ENCODE peak calls at places on chromosome 11, in eight cellular contexts. One of them, this sample, is unnamed.

GRCh38 chr11:66467034-66467659 is 442 bp downstream of the PELI3 start:
- DNase-seq in fibroblast of lung: peak
- DNase-seq in PC-3: peak
- DNase-seq in PC-9: peak
- DNase-seq in hepatocyte: peak
- DNase-seq in MM.1S: peak
- DNase-seq in neural progenitor cell: peak
- DNase-seq in DND-41: no peak
- DNase-seq in this sample: peak

GRCh38 chr11:94776351-94777321 is 8.5 kb downstream of the AMOTL1 start:
- DNase-seq in MM.1S: peak
- DNase-seq in DND-41: no peak
- DNase-seq in PC-9: peak
- DNase-seq in hepatocyte: no peak
- DNase-seq in PC-3: peak
- DNase-seq in neural progenitor cell: peak
- DNase-seq in fibroblast of lung: peak
- DNase-seq in this sample: no peak

GRCh38 chr11:75436806-75437205 is 3.8 kb upstream of the KLHL35 start:
- DNase-seq in MM.1S: no peak
- DNase-seq in DND-41: no peak
- DNase-seq in fibroblast of lung: no peak
- DNase-seq in hepatocyte: no peak
- DNase-seq in PC-9: no peak
- DNase-seq in neural progenitor cell: no peak
- DNase-seq in PC-3: no peak
- DNase-seq in this sample: no peak

GRCh38 chr11:88363566-88364169 is 26.1 kb upstream of the CTSC start:
- DNase-seq in fibroblast of lung: peak
- DNase-seq in DND-41: no peak
- DNase-seq in MM.1S: no peak
- DNase-seq in PC-3: peak
- DNase-seq in PC-9: peak
- DNase-seq in hepatocyte: no peak
- DNase-seq in neural progenitor cell: no peak
- DNase-seq in this sample: no peak

GRCh38 chr11:130653838-130654601 is 205.6 kb downstream of the ADAMTS15 start:
- DNase-seq in PC-9: peak
- DNase-seq in MM.1S: no peak
- DNase-seq in neural progenitor cell: no peak
- DNase-seq in DND-41: no peak
- DNase-seq in hepatocyte: no peak
- DNase-seq in fibroblast of lung: peak
- DNase-seq in PC-3: peak
- DNase-seq in this sample: peak

GRCh38 chr11:68406318-68407313 is 53.9 kb upstream of the PPP6R3 start:
- DNase-seq in MM.1S: no peak
- DNase-seq in PC-3: no peak
- DNase-seq in PC-9: no peak
- DNase-seq in fibroblast of lung: no peak
- DNase-seq in DND-41: no peak
- DNase-seq in hepatocyte: peak
- DNase-seq in neural progenitor cell: no peak
- DNase-seq in this sample: no peak

GRCh38 chr11:121886956-121887355 is 229.1 kb downstream of the BLID start:
- DNase-seq in DND-41: no peak
- DNase-seq in fibroblast of lung: no peak
- DNase-seq in MM.1S: no peak
- DNase-seq in PC-3: no peak
- DNase-seq in hepatocyte: no peak
- DNase-seq in PC-9: no peak
- DNase-seq in neural progenitor cell: no peak
- DNase-seq in this sample: no peak

GRCh38 chr11:122367809-122368231 is 251.8 kb upstream of the BLID start:
- DNase-seq in fibroblast of lung: peak
- DNase-seq in MM.1S: no peak
- DNase-seq in PC-9: no peak
- DNase-seq in neural progenitor cell: peak
- DNase-seq in PC-3: no peak
- DNase-seq in DND-41: no peak
- DNase-seq in hepatocyte: peak
- DNase-seq in this sample: no peak

GRCh38 chr11:8717876-8718753 is 35.5 kb downstream of the RPL27A start:
- DNase-seq in DND-41: no peak
- DNase-seq in neural progenitor cell: no peak
- DNase-seq in MM.1S: no peak
- DNase-seq in fibroblast of lung: peak
- DNase-seq in PC-9: peak
- DNase-seq in hepatocyte: peak
- DNase-seq in PC-3: peak
- DNase-seq in this sample: no peak

GRCh38 chr11:103586756-103587155 is 449.7 kb upstream of the DDI1 start:
- DNase-seq in fibroblast of lung: peak
- DNase-seq in MM.1S: no peak
- DNase-seq in PC-9: peak
- DNase-seq in neural progenitor cell: no peak
- DNase-seq in hepatocyte: no peak
- DNase-seq in DND-41: no peak
- DNase-seq in PC-3: peak
- DNase-seq in this sample: no peak

GRCh38 chr11:110908401-110909106 is 196.3 kb upstream of the ARHGAP20 start:
- DNase-seq in hepatocyte: peak
- DNase-seq in DND-41: peak
- DNase-seq in MM.1S: no peak
- DNase-seq in PC-9: no peak
- DNase-seq in PC-3: peak
- DNase-seq in fibroblast of lung: peak
- DNase-seq in neural progenitor cell: no peak
- DNase-seq in this sample: no peak

GRCh38 chr11:102614485-102614884 is 10.6 kb downstream of the MMP20 start:
- DNase-seq in neural progenitor cell: no peak
- DNase-seq in PC-3: peak
- DNase-seq in hepatocyte: no peak
- DNase-seq in PC-9: no peak
- DNase-seq in fibroblast of lung: no peak
- DNase-seq in DND-41: no peak
- DNase-seq in MM.1S: no peak
- DNase-seq in this sample: peak

GRCh38 chr11:109853156-109853776 is 239.9 kb upstream of the ZC3H12C start:
- DNase-seq in fibroblast of lung: peak
- DNase-seq in MM.1S: peak
- DNase-seq in hepatocyte: peak
- DNase-seq in PC-9: peak
- DNase-seq in PC-3: peak
- DNase-seq in DND-41: no peak
- DNase-seq in neural progenitor cell: peak
- DNase-seq in this sample: peak

GRCh38 chr11:130918081-130918480 is 1.8 kb upstream of the SNX19 start:
- DNase-seq in MM.1S: no peak
- DNase-seq in fibroblast of lung: no peak
- DNase-seq in PC-3: no peak
- DNase-seq in PC-9: no peak
- DNase-seq in neural progenitor cell: no peak
- DNase-seq in hepatocyte: no peak
- DNase-seq in DND-41: no peak
- DNase-seq in this sample: no peak

GRCh38 chr11:116879789-116880402 is 42.5 kb upstream of the APOA1 start:
- DNase-seq in PC-3: peak
- DNase-seq in PC-9: peak
- DNase-seq in fibroblast of lung: peak
- DNase-seq in hepatocyte: peak
- DNase-seq in DND-41: peak
- DNase-seq in neural progenitor cell: peak
- DNase-seq in MM.1S: peak
- DNase-seq in this sample: peak

GRCh38 chr11:24155792-24156191 is 341.1 kb upstream of the LUZP2 start:
- DNase-seq in hepatocyte: no peak
- DNase-seq in PC-9: no peak
- DNase-seq in DND-41: no peak
- DNase-seq in PC-3: no peak
- DNase-seq in neural progenitor cell: peak
- DNase-seq in fibroblast of lung: no peak
- DNase-seq in MM.1S: no peak
- DNase-seq in this sample: peak

GRCh38 chr11:118289411-118289810 is 15.1 kb upstream of the CD3E start:
- DNase-seq in PC-9: no peak
- DNase-seq in fibroblast of lung: no peak
- DNase-seq in DND-41: no peak
- DNase-seq in hepatocyte: no peak
- DNase-seq in neural progenitor cell: no peak
- DNase-seq in MM.1S: no peak
- DNase-seq in PC-3: no peak
- DNase-seq in this sample: no peak

GRCh38 chr11:131944709-131945108 is 574.3 kb downstream of the NTM start:
- DNase-seq in DND-41: no peak
- DNase-seq in hepatocyte: no peak
- DNase-seq in PC-9: no peak
- DNase-seq in PC-3: no peak
- DNase-seq in neural progenitor cell: no peak
- DNase-seq in MM.1S: no peak
- DNase-seq in fibroblast of lung: no peak
- DNase-seq in this sample: no peak

GRCh38 chr11:46278387-46279173 is 1.1 kb downstream of the CREB3L1 start:
- DNase-seq in PC-3: no peak
- DNase-seq in hepatocyte: peak
- DNase-seq in fibroblast of lung: peak
- DNase-seq in neural progenitor cell: peak
- DNase-seq in PC-9: no peak
- DNase-seq in MM.1S: no peak
- DNase-seq in DND-41: no peak
- DNase-seq in this sample: peak

GRCh38 chr11:9158898-9159391 is 67.5 kb upstream of the SCUBE2 start:
- DNase-seq in fibroblast of lung: peak
- DNase-seq in MM.1S: no peak
- DNase-seq in neural progenitor cell: no peak
- DNase-seq in PC-9: no peak
- DNase-seq in PC-3: peak
- DNase-seq in hepatocyte: no peak
- DNase-seq in DND-41: no peak
- DNase-seq in this sample: no peak

DNA sequence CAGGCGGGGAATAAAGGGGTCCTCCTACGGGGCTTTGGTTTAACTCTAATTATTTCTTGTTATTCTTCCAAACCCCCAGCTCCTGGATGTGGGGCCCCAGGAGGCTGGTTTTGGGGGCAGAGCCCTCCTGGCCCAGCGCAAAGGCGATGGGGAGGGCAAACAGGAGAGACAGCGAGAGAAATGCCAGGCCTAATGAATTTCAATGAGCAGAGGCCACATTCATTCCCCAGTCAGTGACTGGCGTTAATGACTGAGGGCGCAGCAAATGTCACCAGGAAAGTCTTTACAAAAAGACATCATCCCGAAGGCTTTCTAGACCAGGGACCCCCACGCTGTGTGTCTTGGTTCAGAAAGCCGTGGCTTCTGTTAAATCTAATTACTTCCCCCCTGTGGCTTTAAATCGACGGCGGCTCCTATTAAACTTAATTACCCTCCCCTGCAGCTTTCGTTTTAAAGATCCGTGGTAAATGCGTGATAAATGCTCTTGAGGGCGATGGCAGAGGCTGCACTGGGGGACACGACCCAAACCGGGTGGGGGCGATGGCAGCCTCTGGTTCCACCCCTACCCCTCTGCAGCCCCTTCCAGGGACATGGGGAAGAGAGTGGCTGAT is 1.5 kb upstream of the FGF19 start:
- DNase-seq in fibroblast of lung: no peak
- DNase-seq in MM.1S: no peak
- DNase-seq in PC-9: no peak
- DNase-seq in hepatocyte: no peak
- DNase-seq in PC-3: no peak
- DNase-seq in neural progenitor cell: peak
- DNase-seq in DND-41: no peak
- DNase-seq in this sample: no peak
- TF ChIP-seq EZH2 in fibroblast of lung: no peak
- TF ChIP-seq EZH2 in MM.1S: no peak
- TF ChIP-seq EZH2 in PC-9: no peak
- TF ChIP-seq EZH2 in hepatocyte: no peak
- TF ChIP-seq EZH2 in PC-3: no peak
- TF ChIP-seq EZH2 in neural progenitor cell: no peak
- TF ChIP-seq EZH2 in DND-41: no peak
- TF ChIP-seq EZH2 in this sample: no peak

GRCh38 chr11:61696602-61697001 is 16.4 kb downstream of the DAGLA start:
- DNase-seq in PC-3: no peak
- DNase-seq in neural progenitor cell: no peak
- DNase-seq in fibroblast of lung: no peak
- DNase-seq in hepatocyte: no peak
- DNase-seq in MM.1S: no peak
- DNase-seq in DND-41: no peak
- DNase-seq in PC-9: no peak
- DNase-seq in this sample: no peak

GRCh38 chr11:61693897-61694840 is 14.0 kb downstream of the DAGLA start:
- DNase-seq in PC-3: no peak
- DNase-seq in hepatocyte: no peak
- DNase-seq in PC-9: peak
- DNase-seq in neural progenitor cell: no peak
- DNase-seq in DND-41: no peak
- DNase-seq in fibroblast of lung: no peak
- DNase-seq in MM.1S: no peak
- DNase-seq in this sample: no peak

GRCh38 chr11:61697093-61697492 is 16.9 kb downstream of the DAGLA start:
- DNase-seq in DND-41: no peak
- DNase-seq in PC-9: peak
- DNase-seq in fibroblast of lung: no peak
- DNase-seq in hepatocyte: no peak
- DNase-seq in MM.1S: no peak
- DNase-seq in PC-3: peak
- DNase-seq in neural progenitor cell: no peak
- DNase-seq in this sample: no peak

GRCh38 chr11:61695917-61696316 is 15.7 kb downstream of the DAGLA start:
- DNase-seq in PC-3: peak
- DNase-seq in fibroblast of lung: peak
- DNase-seq in hepatocyte: peak
- DNase-seq in MM.1S: no peak
- DNase-seq in PC-9: peak
- DNase-seq in DND-41: peak
- DNase-seq in neural progenitor cell: no peak
- DNase-seq in this sample: peak

GRCh38 chr11:61694971-61695706 is 14.9 kb downstream of the DAGLA start:
- DNase-seq in neural progenitor cell: peak
- DNase-seq in fibroblast of lung: no peak
- DNase-seq in PC-9: peak
- DNase-seq in PC-3: peak
- DNase-seq in MM.1S: no peak
- DNase-seq in hepatocyte: no peak
- DNase-seq in DND-41: no peak
- DNase-seq in this sample: peak
- TF ChIP-seq CTCF in neural progenitor cell: peak
- TF ChIP-seq CTCF in fibroblast of lung: no peak
- TF ChIP-seq CTCF in PC-9: peak
- TF ChIP-seq CTCF in PC-3: peak
- TF ChIP-seq CTCF in MM.1S: no peak
- TF ChIP-seq CTCF in hepatocyte: peak
- TF ChIP-seq CTCF in DND-41: no peak
- TF ChIP-seq CTCF in this sample: peak

GRCh38 chr11:32438346-32438882 is 3.1 kb upstream of the WT1 start:
- DNase-seq in MM.1S: no peak
- DNase-seq in PC-3: no peak
- DNase-seq in neural progenitor cell: peak
- DNase-seq in DND-41: no peak
- DNase-seq in hepatocyte: no peak
- DNase-seq in PC-9: no peak
- DNase-seq in fibroblast of lung: no peak
- DNase-seq in this sample: peak
- TF ChIP-seq EZH2 in MM.1S: no peak
- TF ChIP-seq EZH2 in PC-3: no peak
- TF ChIP-seq EZH2 in neural progenitor cell: peak
- TF ChIP-seq EZH2 in DND-41: no peak
- TF ChIP-seq EZH2 in hepatocyte: no peak
- TF ChIP-seq EZH2 in PC-9: no peak
- TF ChIP-seq EZH2 in fibroblast of lung: no peak
- TF ChIP-seq EZH2 in this sample: peak

GRCh38 chr11:15621565-15621964 is 506.8 kb downstream of the INSC start:
- DNase-seq in hepatocyte: peak
- DNase-seq in neural progenitor cell: no peak
- DNase-seq in fibroblast of lung: no peak
- DNase-seq in PC-9: no peak
- DNase-seq in PC-3: no peak
- DNase-seq in MM.1S: no peak
- DNase-seq in DND-41: no peak
- DNase-seq in this sample: no peak
- TF ChIP-seq CTCF in hepatocyte: no peak
- TF ChIP-seq CTCF in neural progenitor cell: no peak
- TF ChIP-seq CTCF in fibroblast of lung: no peak
- TF ChIP-seq CTCF in PC-9: no peak
- TF ChIP-seq CTCF in PC-3: no peak
- TF ChIP-seq CTCF in MM.1S: no peak
- TF ChIP-seq CTCF in DND-41: no peak
- TF ChIP-seq CTCF in this sample: no peak